ENCODE peak calls at places on chromosome 3, in six cellular contexts. P, I, J, U, T and F are unnamed samples.

GRCh38 chr3:100316656-100317069 is 17.9 kb upstream of the NIT2 start:
- DNase-seq in P (no peak), I (peak), J (no peak), U (peak), T (no peak), F (no peak)

GRCh38 chr3:31729573-31729972 is 196.8 kb downstream of the STT3B start:
- DNase-seq in P (no peak), I (no peak), J (no peak), U (peak), T (no peak), F (no peak)

GRCh38 chr3:35200056-35200455 is 439.3 kb upstream of the ARPP21 start:
- DNase-seq in P (no peak), I (no peak), J (no peak), U (no peak), T (no peak), F (no peak)

GRCh38 chr3:38105525-38105924 is 31.4 kb downstream of the ACAA1 start:
- DNase-seq in P (no peak), I (no peak), J (no peak), U (no peak), T (no peak), F (no peak)

GRCh38 chr3:109081746-109082510 is 36.0 kb downstream of the MORC1 start:
- DNase-seq in P (peak), I (peak), J (peak), U (peak), T (peak), F (no peak)

GRCh38 chr3:8713901-8714759 is 19.5 kb upstream of the CAV3 start:
- DNase-seq in P (peak), I (peak), J (no peak), U (peak), T (peak), F (no peak)

GRCh38 chr3:48595526-48596121 is 495 bp upstream of the COL7A1 start:
- DNase-seq in P (no peak), I (peak), J (no peak), U (peak), T (peak), F (no peak)

GRCh38 chr3:147940400-147940799 is 531.2 kb downstream of the ZIC1 start:
- DNase-seq in P (no peak), I (no peak), J (no peak), U (no peak), T (no peak), F (no peak)

GRCh38 chr3:127233371-127233770 is 40.4 kb downstream of the PRR23E start:
- DNase-seq in P (no peak), I (no peak), J (no peak), U (no peak), T (no peak), F (no peak)

GRCh38 chr3:141523615-141524375 is 37.0 kb downstream of the RASA2 start:
- DNase-seq in P (no peak), I (no peak), J (no peak), U (no peak), T (no peak), F (no peak)

GRCh38 chr3:33652736-33653135 is 65.3 kb downstream of the CLASP2 start:
- DNase-seq in P (no peak), I (no peak), J (no peak), U (no peak), T (no peak), F (no peak)

GRCh38 chr3:29668728-29669127 is 387.9 kb downstream of the RBMS3 start:
- DNase-seq in P (no peak), I (no peak), J (no peak), U (no peak), T (no peak), F (no peak)

GRCh38 chr3:124444893-124445292 is 285.4 kb upstream of the UMPS start:
- DNase-seq in P (no peak), I (no peak), J (no peak), U (no peak), T (no peak), F (no peak)

GRCh38 chr3:38084969-38085942 is 46.2 kb downstream of the DLEC1 start:
- DNase-seq in P (no peak), I (no peak), J (no peak), U (no peak), T (no peak), F (no peak)

GRCh38 chr3:32104492-32104891 is 1.9 kb upstream of the GPD1L start:
- DNase-seq in P (no peak), I (no peak), J (no peak), U (no peak), T (no peak), F (no peak)

GRCh38 chr3:69510481-69511031 is 124.7 kb upstream of the FRMD4B start:
- DNase-seq in P (no peak), I (no peak), J (no peak), U (no peak), T (no peak), F (no peak)

DNA sequence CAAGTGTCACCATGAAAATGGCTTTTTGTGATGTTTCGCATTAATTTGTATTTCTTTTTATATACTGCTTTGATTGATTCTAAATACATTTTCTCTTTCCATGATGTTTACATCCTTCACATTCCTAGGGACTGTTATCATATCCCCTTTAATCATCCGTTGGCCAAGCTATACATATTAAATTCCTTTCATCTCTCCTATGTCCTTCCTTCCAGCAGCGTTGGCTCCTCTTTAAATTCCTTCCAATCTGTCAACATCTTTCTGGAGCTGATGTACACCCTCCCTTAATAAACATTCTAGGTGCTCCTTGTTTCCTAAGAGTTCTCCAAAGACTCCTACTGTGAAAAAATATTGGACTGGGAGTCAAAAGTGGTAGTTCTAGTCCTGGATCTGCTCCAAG is 87.8 kb downstream of the IGF2BP2 start:
- DNase-seq in P (no peak), I (no peak), J (no peak), U (no peak), T (no peak), F (no peak)
- TF ChIP-seq TAF1 in P (no peak), I (no peak), J (no peak), U (no peak), T (no peak), F (no peak)

DNA sequence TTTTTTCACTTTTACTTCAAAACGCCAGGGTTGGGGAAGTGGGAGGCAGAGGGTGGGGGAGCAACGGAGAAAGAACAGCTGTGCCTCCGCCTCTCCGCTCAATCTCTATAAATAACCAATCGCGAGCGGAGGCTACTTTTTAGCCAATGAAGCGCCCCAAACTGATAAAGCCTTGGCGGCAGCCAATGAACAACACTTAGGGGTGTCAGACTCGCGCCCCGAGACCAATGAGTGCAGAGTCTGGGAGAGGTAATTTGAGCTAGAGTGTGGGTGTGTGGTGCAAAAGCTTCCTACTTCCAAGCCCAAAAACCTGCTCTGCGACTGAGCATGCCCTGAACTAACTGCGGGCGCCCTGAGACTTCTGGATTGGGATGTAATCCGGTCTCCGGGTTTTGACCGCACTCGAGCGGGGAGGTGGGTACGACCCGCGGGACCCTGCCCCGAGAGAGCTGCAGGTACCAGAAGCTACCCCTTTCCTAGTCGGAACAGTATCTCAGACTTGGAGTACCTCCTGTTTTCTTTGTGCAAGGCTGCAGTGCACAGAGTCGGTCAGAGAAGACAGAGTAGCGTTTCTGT is 800 bp upstream of the RAP2B start:
- DNase-seq in P (peak), I (peak), J (peak), U (peak), T (peak), F (peak)
- TF ChIP-seq POLR2A in P (no peak), I (no peak), J (no peak), U (peak), T (peak), F (no peak)

DNA sequence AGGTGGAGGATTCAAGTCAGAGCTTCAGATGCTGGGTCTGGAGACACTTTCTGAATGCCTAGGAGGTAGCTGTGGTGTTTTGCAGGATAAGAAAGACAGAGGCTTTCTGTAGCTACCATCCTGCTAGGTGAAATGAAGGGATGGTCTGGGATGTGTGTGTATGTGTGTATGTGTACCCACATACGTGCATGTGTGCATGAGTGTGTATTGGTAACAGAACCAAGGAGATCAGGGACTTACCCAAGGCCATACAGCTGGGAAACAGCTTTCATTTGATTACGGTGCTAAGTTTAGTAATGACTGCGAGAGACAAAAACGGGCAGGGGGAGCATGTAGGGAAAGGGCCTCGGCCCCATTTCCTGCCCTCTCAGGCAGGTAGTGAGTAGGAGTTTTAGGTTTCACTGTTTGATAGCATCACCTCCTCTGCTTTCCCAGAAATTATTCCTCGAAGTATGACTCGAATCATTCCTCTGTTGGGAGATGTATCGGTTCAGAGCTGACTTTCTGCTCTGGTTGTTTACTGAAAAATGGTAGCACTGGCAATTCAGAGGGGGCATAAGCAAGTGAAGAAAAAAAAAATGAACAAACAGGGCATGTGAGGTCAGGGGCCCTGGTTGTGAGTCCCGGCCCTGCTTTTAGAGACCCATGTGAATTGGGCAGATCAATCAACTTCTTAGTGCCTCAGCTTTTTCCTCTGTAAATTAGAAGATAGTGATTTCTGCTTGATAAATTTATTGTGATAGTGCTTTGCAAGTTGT is 130.7 kb downstream of the LPP start:
- DNase-seq in P (no peak), I (no peak), J (no peak), U (no peak), T (no peak), F (no peak)
- TF ChIP-seq TAF1 in P (no peak), I (no peak), J (no peak), U (no peak), T (no peak), F (no peak)

DNA sequence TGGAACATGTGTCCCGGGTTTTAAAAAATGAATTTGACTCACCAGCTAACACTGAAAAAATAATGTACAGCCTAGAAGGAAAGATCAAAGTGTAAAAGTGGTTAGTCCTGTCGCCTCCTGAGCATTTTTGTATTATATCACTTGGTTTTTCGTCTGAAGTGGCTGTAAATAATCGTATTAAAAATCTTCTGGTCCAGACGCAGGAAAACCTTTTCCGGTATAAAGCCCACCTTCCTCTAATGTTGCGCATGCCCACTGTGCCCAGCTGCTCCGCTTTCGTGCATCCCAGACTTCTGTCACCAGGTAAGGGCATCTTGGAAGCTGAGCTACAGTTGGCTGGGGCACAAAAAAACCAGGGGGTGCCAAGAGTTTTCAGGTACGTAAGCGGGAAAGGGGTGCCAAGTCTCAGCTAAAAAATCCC is 656 bp upstream of the MYNN start:
- DNase-seq in P (no peak), I (peak), J (peak), U (peak), T (no peak), F (no peak)
- TF ChIP-seq POLR2A in P (no peak), I (no peak), J (no peak), U (no peak), T (no peak), F (no peak)

DNA sequence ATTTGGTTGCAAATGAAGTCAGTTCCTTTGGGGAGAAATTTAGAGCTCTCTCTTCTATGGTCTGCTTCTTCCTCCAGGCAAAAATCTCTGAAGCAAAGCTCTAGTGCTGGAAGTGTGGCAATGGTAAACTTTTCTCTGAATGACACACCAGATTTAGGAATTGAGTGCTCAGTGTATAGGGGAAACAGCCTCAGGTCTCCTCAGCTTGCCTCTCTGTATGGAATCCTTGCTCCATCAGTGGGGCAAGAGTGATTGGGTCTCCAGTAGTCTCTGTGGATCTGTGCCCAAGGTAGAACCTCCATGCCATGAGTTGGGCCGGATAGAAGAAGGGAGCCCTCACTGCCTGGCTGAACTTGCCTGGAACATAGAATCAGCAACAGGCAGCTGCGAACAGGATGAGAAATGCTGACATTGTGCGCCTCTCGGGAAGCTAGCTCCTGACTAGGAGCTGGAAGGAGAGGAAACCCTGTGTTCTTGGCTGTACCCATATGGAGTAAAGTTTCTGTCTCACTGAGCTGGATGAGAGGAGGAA is 156.1 kb downstream of the WNT7A start:
- DNase-seq in P (no peak), I (no peak), J (no peak), U (no peak), T (no peak), F (no peak)
- TF ChIP-seq TAF1 in P (no peak), I (no peak), J (no peak), U (no peak), T (no peak), F (no peak)

GRCh38 chr3:167151671-167152070 is 228.4 kb downstream of the ZBBX start:
- DNase-seq in P (no peak), I (no peak), J (no peak), U (no peak), T (no peak), F (no peak)

GRCh38 chr3:167148121-167148520 is 232.0 kb downstream of the ZBBX start:
- DNase-seq in P (no peak), I (no peak), J (no peak), U (no peak), T (no peak), F (no peak)
- TF ChIP-seq POLR2A in P (no peak), I (no peak), J (no peak), U (no peak), T (no peak), F (no peak)

GRCh38 chr3:40109641-40110490 is 199.6 kb upstream of the EIF1B start:
- DNase-seq in P (no peak), I (no peak), J (no peak), U (peak), T (peak), F (no peak)
- TF ChIP-seq TAF1 in P (no peak), I (no peak), J (no peak), U (no peak), T (no peak), F (no peak)

GRCh38 chr3:197354195-197355059 is 56.0 kb upstream of the DLG1 start:
- DNase-seq in P (no peak), I (no peak), J (peak), U (no peak), T (no peak), F (peak)

GRCh38 chr3:197350446-197350845 is 52.0 kb upstream of the DLG1 start:
- DNase-seq in P (no peak), I (no peak), J (no peak), U (no peak), T (no peak), F (no peak)

GRCh38 chr3:197353867-197354180 is 55.4 kb upstream of the DLG1 start:
- DNase-seq in P (no peak), I (no peak), J (no peak), U (no peak), T (no peak), F (no peak)

GRCh38 chr3:197353001-197353866 is 54.8 kb upstream of the DLG1 start:
- DNase-seq in P (no peak), I (no peak), J (no peak), U (no peak), T (no peak), F (no peak)

DNA sequence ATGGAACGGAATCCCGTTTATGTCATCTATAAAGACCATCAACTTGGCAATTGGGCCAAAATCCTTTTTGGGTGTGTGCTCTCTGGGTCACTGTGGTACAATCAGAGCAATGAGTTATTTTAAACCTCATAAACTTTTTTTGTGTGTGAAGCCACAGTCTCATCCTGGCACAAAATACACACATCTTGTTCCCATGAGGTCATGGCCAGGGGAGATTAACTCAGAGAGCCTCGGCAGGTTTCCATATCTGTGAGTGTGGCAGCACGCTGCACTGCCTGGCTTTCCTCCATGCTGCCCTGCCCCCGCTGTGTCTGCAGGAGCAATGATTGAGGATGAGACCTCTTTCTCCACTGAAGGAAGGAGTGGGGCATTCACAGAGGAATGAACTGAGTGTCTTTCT is 54.0 kb upstream of the DLG1 start:
- DNase-seq in P (no peak), I (no peak), J (no peak), U (no peak), T (no peak), F (no peak)
- TF ChIP-seq POLR2A in P (no peak), I (no peak), J (no peak), U (no peak), T (no peak), F (no peak)

DNA sequence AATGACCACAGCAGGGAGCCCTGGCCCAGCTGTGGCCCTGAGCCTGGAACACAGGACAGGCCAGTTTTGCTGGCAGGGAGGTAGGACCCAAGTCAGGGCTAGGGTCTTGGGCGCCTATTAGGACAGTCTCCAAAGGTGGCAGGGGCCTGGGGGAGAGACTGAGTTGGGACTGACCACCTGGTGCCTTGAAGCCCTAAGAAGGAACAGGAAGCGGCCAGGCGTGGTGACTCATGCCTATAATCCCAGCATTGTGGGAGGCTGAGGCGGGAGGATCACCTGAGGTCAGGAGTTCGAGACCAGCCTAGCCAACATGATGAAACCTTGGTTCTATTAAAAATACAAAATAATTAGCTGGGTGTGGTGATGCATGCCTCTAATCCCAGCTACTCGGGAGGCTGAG is 18.7 kb upstream of the SLC6A6 start:
- DNase-seq in P (no peak), I (no peak), J (no peak), U (no peak), T (no peak), F (no peak)
- TF ChIP-seq TAF1 in P (no peak), I (no peak), J (no peak), U (no peak), T (no peak), F (no peak)